ENCODE peak calls at places on chromosomes 3 and 15, in six cellular contexts. X is tibial nerve, J is SK-N-SH, K is A549, D is ovary, M is transverse colon. Q is an unnamed sample. For H3K4me1, the result is how much of the 10 kb centered on the place peaks cover.

GRCh38 chr3:62584636-62585035 is 211.3 kb upstream of the FEZF2 start:
- DNase-seq in D (no peak), K (no peak), J (no peak), X (no peak), M (no peak), Q (no peak)

GRCh38 chr3:194945508-194945907 is 259.8 kb downstream of the FAM43A start:
- DNase-seq in D (no peak), X (no peak), J (no peak), K (no peak), M (no peak), Q (no peak)

GRCh38 chr15:68584704-68585573 is 6.1 kb downstream of the CORO2B start:
- DNase-seq in J (no peak), X (no peak), K (no peak), D (no peak), M (no peak), Q (no peak)

GRCh38 chr15:31276596-31277298 is 49.9 kb upstream of the KLF13 start:
- DNase-seq in K (no peak), M (peak), D (peak), J (peak), X (no peak), Q (peak)

GRCh38 chr15:70892002-70892911 is at the start of the genes LRRC49 and THAP10:
- DNase-seq in X (peak), K (peak), D (peak), M (peak), J (peak), Q (peak)

GRCh38 chr3:120693439-120694172 is 11.6 kb upstream of the HGD start:
- DNase-seq in M (no peak), X (no peak), J (no peak), D (no peak), K (no peak), Q (no peak)

GRCh38 chr3:56796202-56796601 is 5.5 kb downstream of the ARHGEF3 start:
- DNase-seq in D (no peak), K (no peak), J (no peak), M (no peak), X (no peak), Q (peak)

GRCh38 chr3:113166719-113167492 is 44.5 kb upstream of the BOC start:
- DNase-seq in J (peak), X (peak), K (no peak), D (peak), M (peak), Q (peak)

GRCh38 chr15:51970132-51970817 is 1.3 kb downstream of the LEO1 start:
- DNase-seq in M (no peak), K (no peak), J (no peak), D (no peak), X (no peak), Q (no peak)

GRCh38 chr3:111859061-111859973 is at the start of gene PHLDB2:
- DNase-seq in J (peak), X (peak), D (peak), K (peak), M (peak), Q (peak)

GRCh38 chr15:55700876-55701275 is 42.1 kb downstream of the PRTG start:
- DNase-seq in M (no peak), X (no peak), K (no peak), J (no peak), D (no peak), Q (no peak)

GRCh38 chr3:42996633-42997075 is 17.5 kb downstream of the GASK1A start:
- DNase-seq in J (no peak), X (no peak), D (peak), K (no peak), M (no peak), Q (no peak)

GRCh38 chr3:47961815-47962606 is 54.2 kb downstream of the MAP4 start:
- DNase-seq in K (no peak), M (no peak), D (no peak), J (peak), X (no peak), Q (no peak)

GRCh38 chr3:152296382-152296781 is 27.7 kb downstream of the MBNL1 start:
- DNase-seq in X (no peak), K (no peak), J (no peak), M (no peak), D (no peak), Q (no peak)

GRCh38 chr15:56307180-56307579 is 58.0 kb upstream of the TEX9 start:
- DNase-seq in D (no peak), M (no peak), K (no peak), X (no peak), J (no peak), Q (no peak)

GRCh38 chr15:31228980-31229826 is 97.4 kb upstream of the KLF13 start:
- DNase-seq in D (no peak), K (peak), M (peak), X (no peak), J (no peak), Q (no peak)

GRCh38 chr3:164537485-164537884 is 540.8 kb downstream of the SI start:
- DNase-seq in J (no peak), K (no peak), M (no peak), D (no peak), X (no peak), Q (no peak)

GRCh38 chr3:78880588-78881461 is 887.0 kb downstream of the ROBO1 start:
- DNase-seq in X (no peak), M (no peak), K (no peak), J (no peak), D (no peak), Q (no peak)

GRCh38 chr3:115825046-115825445 is 201.7 kb downstream of the GAP43 start:
- DNase-seq in J (no peak), D (no peak), M (no peak), K (no peak), X (no peak), Q (no peak)

GRCh38 chr15:70063992-70064379 is 33.7 kb downstream of the TLE3 start:
- DNase-seq in M (no peak), D (no peak), J (no peak), X (no peak), K (no peak), Q (no peak)

GRCh38 chr3:113897373-113897777 is 50.4 kb upstream of the ZDHHC23 start:
- DNase-seq in J (no peak), M (peak), K (no peak), D (no peak), X (no peak), Q (no peak)

GRCh38 chr3:128800241-128801187 is 74.5 kb downstream of the RAB7A start:
- DNase-seq in M (no peak), D (no peak), K (no peak), X (no peak), J (no peak), Q (no peak)

GRCh38 chr3:31461441-31461840 is 71.3 kb upstream of the STT3B start:
- DNase-seq in D (no peak), M (no peak), K (no peak), J (no peak), X (peak), Q (no peak)

GRCh38 chr3:65268411-65268810 is 580.6 kb upstream of the ADAMTS9 start:
- DNase-seq in X (no peak), D (no peak), M (no peak), J (no peak), K (no peak), Q (no peak)

GRCh38 chr3:113508966-113509365 is 6.0 kb downstream of the SPICE1 start:
- DNase-seq in J (no peak), D (no peak), X (no peak), M (no peak), K (no peak), Q (no peak)

GRCh38 chr3:149080699-149081091 is 5.6 kb downstream of the HLTF start:
- DNase-seq in M (no peak), D (no peak), K (no peak), J (no peak), X (no peak), Q (no peak)

GRCh38 chr3:172356427-172356826 is 91.8 kb downstream of the GHSR start:
- DNase-seq in M (no peak), K (no peak), J (no peak), X (no peak), D (no peak), Q (no peak)

GRCh38 chr15:69860921-69861320 is 236.8 kb downstream of the TLE3 start:
- DNase-seq in M (no peak), K (no peak), X (no peak), D (no peak), J (no peak), Q (no peak)

GRCh38 chr3:46680298-46680826 is 13.1 kb downstream of the ALS2CL start:
- DNase-seq in D (no peak), M (no peak), X (no peak), K (no peak), J (no peak), Q (peak)

GRCh38 chr3:127732879-127733350 is 60.2 kb downstream of the ABTB1 start:
- DNase-seq in M (no peak), K (no peak), X (no peak), D (no peak), J (no peak), Q (no peak)

GRCh38 chr3:183477801-183478456 is 49.5 kb upstream of the MCF2L2 start:
- DNase-seq in D (no peak), X (no peak), K (no peak), M (no peak), J (no peak), Q (no peak)

DNA sequence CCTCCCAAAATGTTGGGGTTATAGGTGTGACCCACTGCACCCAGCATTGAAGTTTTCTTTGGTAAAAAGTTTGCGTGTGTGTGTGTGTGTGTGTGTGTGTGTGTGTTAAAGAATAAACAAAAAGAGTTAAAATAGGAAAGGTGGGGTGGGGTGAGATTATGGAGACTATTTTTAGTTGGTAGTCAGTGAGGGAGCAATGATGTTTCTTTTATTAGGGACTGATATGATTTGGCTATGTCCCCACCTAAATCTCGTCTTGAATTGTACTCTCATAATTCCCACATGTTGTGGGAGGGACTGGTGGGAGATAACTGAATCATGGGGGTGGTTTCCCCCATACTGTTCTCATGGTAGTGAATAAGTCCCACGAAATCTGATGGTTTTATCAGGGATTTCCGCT is 92.2 kb downstream of the CGNL1 start:
- DNase-seq in X (no peak), M (no peak), K (no peak), J (no peak), D (no peak), Q (no peak)
- H3K4me1 ChIP-seq in X (under half), M (under half), K (under half), J (under half), D (under half), Q (under half)

DNA sequence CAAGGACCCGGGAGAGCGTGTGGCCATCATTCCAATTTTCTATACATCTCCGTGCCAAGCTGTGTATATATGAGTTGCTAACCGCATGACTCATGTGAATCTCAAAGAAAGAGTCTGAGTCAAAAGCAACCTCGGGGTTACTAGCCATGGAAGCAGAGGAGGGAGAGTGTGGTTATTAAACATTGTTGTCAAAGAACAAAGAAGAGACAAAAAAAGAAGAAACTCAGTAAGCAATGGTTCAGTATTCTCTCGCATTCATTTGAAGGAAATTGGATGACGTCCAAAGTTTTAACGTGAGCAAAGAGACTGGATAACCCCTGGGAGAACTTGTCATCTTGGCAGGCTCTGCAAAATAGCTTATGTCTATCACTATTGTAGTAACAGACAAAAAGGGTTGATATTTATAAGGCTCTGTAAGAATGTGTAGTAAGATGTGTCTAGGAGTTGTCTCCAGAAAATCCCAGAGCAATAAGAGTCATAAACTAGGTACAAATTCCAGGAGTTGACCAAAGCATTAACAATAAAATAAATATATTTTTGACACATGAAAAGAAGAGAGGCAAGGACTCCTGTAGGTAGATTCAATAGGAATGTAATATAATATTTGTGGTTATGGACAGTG is 52.8 kb upstream of the GRM7 start:
- DNase-seq in M (no peak), X (no peak), K (no peak), D (no peak), J (no peak), Q (no peak)
- TF ChIP-seq EP300 in M (no peak), X (no peak), K (no peak), D (no peak), J (no peak), Q (no peak)

DNA sequence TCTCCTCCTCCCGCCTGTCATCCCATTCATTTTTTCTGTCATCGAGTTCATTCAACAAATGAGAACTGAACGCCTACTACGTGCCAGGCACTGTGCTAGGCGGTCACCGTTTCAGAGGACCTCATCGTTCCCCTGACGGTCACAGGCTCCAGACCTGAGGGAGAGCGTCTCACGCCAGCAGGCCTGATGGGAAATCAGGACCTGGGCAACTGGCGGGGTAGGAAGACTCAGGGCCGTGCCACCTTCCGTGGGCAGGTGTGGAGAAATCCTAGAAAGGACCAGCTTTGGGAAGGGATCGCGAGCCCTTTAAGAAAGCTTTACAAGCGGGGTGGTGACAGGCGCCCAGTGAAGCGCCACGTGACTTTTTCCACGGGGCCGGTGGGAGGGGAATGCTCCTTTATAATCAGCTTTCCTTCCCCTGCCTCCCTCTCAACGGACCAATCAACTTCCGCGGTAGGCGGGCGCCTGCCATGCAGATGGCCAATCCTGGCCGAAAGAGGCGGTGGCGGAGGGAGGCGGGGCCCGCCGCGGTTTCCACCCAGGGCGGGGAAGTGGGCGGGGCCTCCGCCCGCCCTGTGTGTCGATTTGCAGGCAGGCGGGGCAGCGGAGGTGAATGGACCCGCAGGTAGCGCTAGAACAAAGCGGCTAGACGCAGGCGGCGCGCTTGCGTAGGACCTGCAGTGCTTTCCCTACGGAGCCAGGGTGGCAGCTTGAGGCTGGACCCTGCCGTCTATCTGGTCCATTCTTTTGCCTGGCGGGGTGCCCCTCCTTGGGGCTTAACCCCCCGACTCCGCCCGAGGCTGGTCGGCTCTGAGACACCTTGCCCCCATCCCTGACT is 816 bp upstream of the DUSP7 start:
- DNase-seq in J (peak), K (peak), X (peak), M (peak), D (peak), Q (peak)
- H3K4me1 ChIP-seq in J (under half), K (under half), X (under half), M (half or more), D (under half), Q (under half)

DNA sequence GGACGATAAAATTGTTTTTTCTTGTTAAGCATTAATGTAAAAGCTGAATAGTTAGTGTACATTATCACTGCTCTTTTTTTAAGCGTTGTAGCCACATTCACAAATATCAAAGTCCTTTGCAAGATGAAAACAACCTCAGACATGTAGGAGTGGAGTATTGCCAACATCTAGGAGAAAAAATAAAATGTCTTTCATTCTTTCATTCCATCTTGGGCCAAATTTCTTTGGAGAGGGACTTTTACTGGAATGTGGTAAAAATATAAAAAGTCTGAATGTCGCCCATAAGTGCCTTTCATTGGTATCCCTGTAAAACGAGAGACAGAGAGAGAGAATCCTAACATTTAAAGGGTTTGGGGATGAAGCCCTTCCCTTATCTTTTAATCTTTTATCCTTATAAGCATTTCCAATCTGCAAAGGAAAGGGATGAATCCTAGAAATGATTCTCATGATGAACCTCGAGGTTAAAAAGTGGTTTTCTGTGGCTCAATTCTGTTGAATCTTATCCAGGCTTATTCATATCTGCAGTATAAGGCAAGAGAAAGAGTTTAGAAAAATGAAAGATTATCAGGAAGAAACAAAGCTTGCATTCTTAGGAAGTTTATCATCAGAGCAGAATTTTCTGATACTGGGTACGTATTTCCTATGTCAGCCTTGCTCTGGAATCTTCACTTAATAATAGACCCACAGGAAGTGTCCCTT is 1031.7 kb downstream of the MCTP2 start:
- DNase-seq in M (no peak), X (no peak), D (no peak), J (no peak), K (no peak), Q (no peak)
- TF ChIP-seq EP300 in M (no peak), X (peak), D (no peak), J (no peak), K (no peak), Q (no peak)

GRCh38 chr15:99145005-99145404 is 40.1 kb downstream of the SYNM start:
- DNase-seq in K (no peak), M (no peak), D (no peak), J (no peak), X (no peak), Q (no peak)
- H3K4me1 ChIP-seq in K (under half), M (under half), D (under half), J (under half), X (under half), Q (half or more)

DNA sequence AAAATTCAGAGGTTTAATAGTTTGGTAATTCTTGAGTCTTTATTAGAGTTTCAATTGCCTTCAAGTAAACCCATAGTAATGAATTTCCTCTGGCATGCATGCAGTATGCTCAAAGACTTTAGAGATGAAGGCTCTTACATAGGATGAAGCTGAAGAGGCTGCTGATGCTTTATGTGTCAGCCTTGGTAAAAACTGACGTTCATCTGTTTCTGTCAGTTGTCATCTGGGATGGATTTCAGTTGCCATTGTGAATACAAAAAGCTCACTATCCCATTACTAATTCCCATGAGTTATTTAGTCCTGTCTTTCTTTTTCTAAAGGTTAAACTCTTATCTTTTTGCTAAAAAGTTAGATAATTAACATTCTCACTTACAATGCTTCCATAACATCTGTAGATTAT is 136.9 kb upstream of the GBE1 start:
- DNase-seq in K (no peak), X (no peak), M (no peak), D (no peak), J (no peak), Q (no peak)
- TF ChIP-seq EP300 in K (no peak), X (no peak), M (no peak), D (no peak), J (no peak), Q (no peak)

GRCh38 chr15:59298876-59299275 is 73.8 kb downstream of the MYO1E start:
- DNase-seq in M (no peak), J (no peak), X (no peak), K (no peak), D (no peak), Q (no peak)
- H3K4me1 ChIP-seq in M (half or more), J (under half), X (under half), K (half or more), D (under half), Q (under half)

DNA sequence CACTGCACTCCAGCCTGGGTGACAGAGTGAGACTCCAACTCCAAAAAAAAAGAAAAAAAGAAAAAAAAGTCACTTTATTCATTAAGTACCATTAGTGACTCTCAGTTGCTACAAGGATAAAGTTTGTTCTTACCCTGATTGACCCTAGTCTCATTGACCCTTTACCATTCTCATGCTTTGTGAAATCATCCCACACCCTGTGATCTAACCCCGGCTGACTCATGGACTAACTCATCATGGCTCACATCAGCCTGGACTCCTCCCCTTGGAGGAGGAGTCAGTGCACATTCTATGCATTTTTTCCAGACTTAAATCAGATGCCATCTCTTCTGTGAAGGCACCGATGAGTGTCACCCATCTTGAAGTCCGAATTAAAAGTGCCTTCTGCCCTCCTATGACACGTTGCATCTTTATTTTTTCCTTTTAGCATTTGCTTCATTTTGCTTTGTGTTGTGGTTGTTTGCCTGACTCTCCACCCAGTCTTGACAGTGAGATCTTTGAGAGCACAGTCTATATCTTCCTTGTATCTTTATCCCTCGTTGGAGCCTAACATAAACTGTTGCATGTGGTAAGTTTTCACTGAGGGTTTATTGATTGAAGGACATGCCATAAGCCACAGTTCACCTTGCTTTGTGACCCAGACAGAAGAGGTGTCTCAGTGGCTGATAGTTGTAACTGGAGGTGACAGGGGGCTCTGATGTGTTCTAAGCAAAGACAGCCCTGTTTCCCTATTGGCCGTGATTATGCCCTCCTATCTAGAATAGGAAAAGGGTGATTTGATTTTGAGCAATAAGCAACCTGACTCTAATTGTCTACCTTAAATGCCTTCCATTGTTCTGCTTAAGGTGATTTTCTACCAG is 72.1 kb downstream of the IL1RAP start:
- DNase-seq in J (peak), K (peak), D (no peak), M (no peak), X (no peak), Q (no peak)
- TF ChIP-seq EP300 in J (peak), K (peak), D (no peak), M (no peak), X (no peak), Q (no peak)

GRCh38 chr3:69864751-69865150 is 125.5 kb downstream of the MITF start:
- DNase-seq in J (no peak), M (no peak), K (no peak), X (no peak), D (no peak), Q (no peak)
- H3K4me1 ChIP-seq in J (under half), M (under half), K (under half), X (under half), D (under half), Q (half or more)

Q was measured in sigmoid colon.